ENCODE peak calls at places on chromosomes 2 and 18, in six cellular contexts. W is heart left ventricle, X is tibial artery, A is AG09309, M is GM06990, O is HCT116. T is an unnamed sample.

GRCh38 chr18:79410731-79411613 is 15.2 kb downstream of the NFATC1 start:
- DNase-seq in W (peak; percentile 62), X (no peak), A (no peak), M (no peak), O (no peak), T (no peak)

GRCh38 chr2:99404039-99404799 is 67.0 kb downstream of the EIF5B start:
- DNase-seq in W (no peak), X (no peak), A (no peak), M (no peak), O (no peak), T (no peak)

GRCh38 chr2:86238354-86238753 is 39.1 kb downstream of the MRPL35 start:
- DNase-seq in W (no peak), X (no peak), A (no peak), M (peak; percentile 73), O (no peak), T (no peak)

GRCh38 chr2:111054791-111055627 is 65.7 kb upstream of the BCL2L11 start:
- DNase-seq in W (no peak), X (no peak), A (no peak), M (peak; percentile 43), O (no peak), T (no peak)

GRCh38 chr2:61538920-61539559 is 884 bp upstream of the XPO1 start:
- DNase-seq in W (no peak), X (peak; percentile 35), A (no peak), M (no peak), O (peak; percentile 33), T (peak; percentile 45)

GRCh38 chr18:25097119-25098114 is 254.5 kb downstream of the ZNF521 start:
- DNase-seq in W (no peak), X (no peak), A (no peak), M (no peak), O (no peak), T (no peak)

GRCh38 chr2:36371070-36371962 is 15.7 kb downstream of the CRIM1 start:
- DNase-seq in W (no peak), X (no peak), A (no peak), M (no peak), O (no peak), T (no peak)

GRCh38 chr18:12744103-12744502 is 41.3 kb downstream of the PSMG2 start:
- DNase-seq in W (no peak), X (no peak), A (peak; percentile 33), M (no peak), O (peak; percentile 42), T (no peak)

GRCh38 chr2:37201766-37202165 is 5.5 kb downstream of the CEBPZOS start:
- DNase-seq in W (no peak), X (no peak), A (no peak), M (no peak), O (no peak), T (no peak)

GRCh38 chr2:233746475-233747282 is 13.4 kb upstream of the UGT1A1 start:
- DNase-seq in W (no peak), X (no peak), A (no peak), M (no peak), O (no peak), T (peak; percentile 34)

GRCh38 chr18:5895300-5895885 is at the start of gene TMEM200C:
- DNase-seq in W (peak; percentile 59), X (no peak), A (no peak), M (no peak), O (no peak), T (no peak)

GRCh38 chr18:61360440-61361383 is 27.5 kb downstream of the CDH20 start:
- DNase-seq in W (no peak), X (no peak), A (no peak), M (peak; percentile 31), O (no peak), T (no peak)

GRCh38 chr2:219405451-219405850 is 12.7 kb upstream of the DES start:
- DNase-seq in W (no peak), X (no peak), A (no peak), M (no peak), O (no peak), T (no peak)

GRCh38 chr2:47288864-47289263 is 114.1 kb upstream of the MSH2 start:
- DNase-seq in W (no peak), X (no peak), A (peak; percentile 86), M (no peak), O (no peak), T (peak; percentile 81)

GRCh38 chr2:84894758-84895520 is 10.5 kb upstream of the TMSB10 start:
- DNase-seq in W (no peak), X (no peak), A (no peak), M (no peak), O (no peak), T (no peak)

GRCh38 chr2:207950063-207950760 is 75.1 kb downstream of the PLEKHM3 start:
- DNase-seq in W (no peak), X (no peak), A (no peak), M (no peak), O (no peak), T (no peak)

GRCh38 chr2:207289295-207290018 is 123.7 kb upstream of the KLF7 start:
- DNase-seq in W (no peak), X (no peak), A (no peak), M (no peak), O (no peak), T (no peak)

GRCh38 chr2:25063876-25064660 is 22.2 kb downstream of the EFR3B start:
- DNase-seq in W (no peak), X (no peak), A (peak; percentile 54), M (peak; percentile 25), O (no peak), T (no peak)

GRCh38 chr2:230785346-230785745 is 72.7 kb downstream of the CAB39 start:
- DNase-seq in W (no peak), X (no peak), A (no peak), M (no peak), O (no peak), T (no peak)

GRCh38 chr2:30105556-30105955 is 41.3 kb upstream of the YPEL5 start:
- DNase-seq in W (no peak), X (no peak), A (no peak), M (no peak), O (no peak), T (no peak)

GRCh38 chr18:40841473-40841872 is 1113.6 kb upstream of the PIK3C3 start:
- DNase-seq in W (no peak), X (no peak), A (no peak), M (no peak), O (no peak), T (peak; percentile 85)

GRCh38 chr2:69677914-69678313 is 34.4 kb upstream of the AAK1 start:
- DNase-seq in W (no peak), X (no peak), A (no peak), M (no peak), O (no peak), T (no peak)

GRCh38 chr2:95041060-95041823 is 15.7 kb downstream of the MAL start:
- DNase-seq in W (no peak), X (no peak), A (no peak), M (no peak), O (no peak), T (no peak)

GRCh38 chr2:288743-289361 is 961 bp upstream of the ALKAL2 start:
- DNase-seq in W (no peak), X (peak; percentile 49), A (no peak), M (no peak), O (no peak), T (no peak)

GRCh38 chr2:67013821-67014220 is 383.3 kb upstream of the ETAA1 start:
- DNase-seq in W (no peak), X (no peak), A (no peak), M (no peak), O (no peak), T (no peak)

GRCh38 chr2:238138331-238139102 is at the start of gene KLHL30:
- DNase-seq in W (no peak), X (peak; percentile 57), A (no peak), M (no peak), O (no peak), T (peak; percentile 30)

GRCh38 chr2:20561703-20562454 is 89.0 kb downstream of the HS1BP3 start:
- DNase-seq in W (no peak), X (no peak), A (no peak), M (no peak), O (no peak), T (no peak)

GRCh38 chr2:113058411-113058994 is 495 bp upstream of the IL36RN start:
- DNase-seq in W (no peak), X (no peak), A (no peak), M (no peak), O (no peak), T (no peak)

GRCh38 chr18:11165138-11165537 is 15.8 kb upstream of the PIEZO2 start:
- DNase-seq in W (no peak), X (no peak), A (no peak), M (no peak), O (no peak), T (no peak)

GRCh38 chr2:2411008-2411407 is 79.9 kb upstream of the MYT1L start:
- DNase-seq in W (no peak), X (no peak), A (no peak), M (no peak), O (no peak), T (no peak)

GRCh38 chr18:36067118-36067957 is at the start of gene RPRD1A:
- DNase-seq in W (peak; percentile 99), X (peak; percentile 96), A (peak; percentile 80), M (peak; percentile 99), O (peak; percentile 86), T (peak; percentile 64)

GRCh38 chr18:36064027-36064808 is 3.1 kb downstream of the RPRD1A start:
- DNase-seq in W (peak; percentile 61), X (no peak), A (no peak), M (no peak), O (no peak), T (no peak)

GRCh38 chr18:36066731-36067117 is 635 bp downstream of the RPRD1A start:
- DNase-seq in W (no peak), X (no peak), A (no peak), M (no peak), O (no peak), T (no peak)

GRCh38 chr18:36066001-36066400 is 1.4 kb downstream of the RPRD1A start:
- DNase-seq in W (no peak), X (no peak), A (peak; percentile 10), M (no peak), O (no peak), T (no peak)
- H3K4me3 ChIP-seq in W (peak overlapping the region; percentile 89), X (peak overlapping the region; percentile 77), A (peak overlapping the region; percentile 68), M (peak overlapping the region; percentile 79), O (peak overlapping the region; percentile 97), T (peak overlapping the region; percentile 97)

GRCh38 chr18:50111398-50111797 is 83.5 kb downstream of the MYO5B start:
- DNase-seq in W (no peak), X (no peak), A (no peak), M (no peak), O (no peak), T (no peak)
- TF ChIP-seq CTCF in W (no peak), X (no peak), A (no peak), M (peak; percentile 31), O (peak; percentile 32), T (no peak)

DNA sequence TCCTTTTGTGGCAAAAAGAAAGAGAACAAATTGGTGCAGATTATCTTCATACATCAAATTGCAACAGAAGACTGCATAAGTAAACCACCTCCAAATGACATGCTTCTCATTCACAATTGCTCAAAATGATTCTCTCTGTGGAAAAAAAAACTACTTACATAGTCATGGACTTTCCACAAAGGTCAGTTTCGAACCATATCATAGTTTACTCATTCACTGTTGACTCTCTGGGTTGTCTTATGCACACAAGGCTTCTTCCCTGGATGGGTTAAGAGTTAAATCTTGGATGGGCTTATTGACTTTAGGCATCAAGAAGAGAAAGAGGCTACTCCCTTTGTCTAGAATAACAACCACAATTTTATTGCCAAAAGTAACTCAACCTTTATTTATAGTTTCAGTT is 91.3 kb upstream of the RAB27B start:
- DNase-seq in W (no peak), X (no peak), A (no peak), M (no peak), O (no peak), T (no peak)
- H3K4me3 ChIP-seq in W (no peak overlapping the region), X (no peak overlapping the region), A (no peak overlapping the region), M (no peak overlapping the region), O (no peak overlapping the region), T (no peak overlapping the region)

GRCh38 chr18:45839415-45840395 is 14.2 kb downstream of the SIGLEC15 start:
- DNase-seq in W (no peak), X (no peak), A (peak; percentile 57), M (no peak), O (peak; percentile 10), T (peak; percentile 51)
- TF ChIP-seq CTCF in W (peak; percentile 54), X (peak; percentile 63), A (peak; percentile 90), M (peak; percentile 36), O (peak; percentile 48), T (peak; percentile 92)

T was measured in retinal pigment epithelial cell.